ENCODE peak calls at places on chromosomes 6 and 20, in seven cellular contexts. M, O, B, U, P, V and E are unnamed samples.
A peak's percentile ranks its signal among the peaks of the same experiment; 100 is the strongest.

GRCh38 chr6:131443514-131443913 is 129.5 kb upstream of the ARG1 start:
- DNase-seq in O (no peak), P (no peak), B (no peak), V (no peak), U (no peak), M (no peak), E (no peak)

GRCh38 chr6:4856779-4857178 is 80.6 kb downstream of the CDYL start:
- DNase-seq in P (no peak), U (no peak), B (no peak), M (no peak), V (no peak), O (no peak), E (no peak)

GRCh38 chr20:44326391-44327159 is 10.3 kb upstream of the R3HDML start:
- DNase-seq in U (no peak), M (no peak), B (no peak), P (no peak), O (no peak), V (no peak), E (peak; percentile 30)

GRCh38 chr20:48203252-48203651 is 418.0 kb upstream of the SULF2 start:
- DNase-seq in B (no peak), P (no peak), O (no peak), M (no peak), V (no peak), U (no peak), E (no peak)

GRCh38 chr20:16562259-16562658 is 11.0 kb downstream of the KIF16B start:
- DNase-seq in P (no peak), U (no peak), B (no peak), O (no peak), M (no peak), V (no peak), E (no peak)

GRCh38 chr6:132520953-132521352 is 8.0 kb upstream of the STX7 start:
- DNase-seq in M (no peak), U (no peak), V (no peak), O (no peak), P (no peak), B (no peak), E (no peak)

GRCh38 chr6:144477396-144477795 is 192.3 kb downstream of the UTRN start:
- DNase-seq in V (no peak), M (no peak), O (no peak), U (no peak), P (no peak), B (no peak), E (no peak)

GRCh38 chr20:1266167-1266973 is at the start of gene SNPH:
- DNase-seq in M (peak; percentile 75), B (peak; percentile 62), O (peak; percentile 78), V (peak; percentile 75), U (no peak), P (no peak), E (peak; percentile 40)

GRCh38 chr6:1527098-1527497 is 82.6 kb upstream of the FOXC1 start:
- DNase-seq in V (peak; percentile 62), P (peak; percentile 31), M (no peak), U (no peak), B (peak; percentile 71), O (peak; percentile 69), E (peak; percentile 38)

GRCh38 chr6:166520905-166521834 is 65.3 kb downstream of the RAMACL start:
- DNase-seq in V (no peak), O (no peak), U (no peak), B (no peak), P (no peak), M (no peak), E (no peak)

GRCh38 chr6:46491789-46492547 is 719 bp upstream of the RCAN2 start:
- DNase-seq in B (peak; percentile 77), O (peak; percentile 54), P (peak; percentile 45), V (peak; percentile 68), U (peak; percentile 46), M (peak; percentile 8), E (peak; percentile 75)

GRCh38 chr6:53741417-53741816 is 53.4 kb upstream of the LRRC1 start:
- DNase-seq in V (no peak), P (no peak), M (no peak), O (no peak), U (no peak), B (no peak), E (no peak)

GRCh38 chr20:22385602-22386299 is 198.6 kb downstream of the FOXA2 start:
- DNase-seq in M (peak; percentile 38), U (no peak), V (no peak), B (no peak), P (no peak), O (no peak), E (peak; percentile 8)

GRCh38 chr20:64189986-64190385 is 25.7 kb downstream of the MYT1 start:
- DNase-seq in V (no peak), O (no peak), P (no peak), U (no peak), M (no peak), B (no peak), E (peak; percentile 46)

GRCh38 chr6:105209950-105210706 is 30.3 kb upstream of the POPDC3 start:
- DNase-seq in M (peak; percentile 48), P (no peak), O (no peak), U (peak; percentile 83), B (peak; percentile 3), V (no peak), E (peak; percentile 20)